ENCODE peak calls at places on chromosomes 16 and 17, in five cellular contexts. Y is ovary, O is PC-9, Q is heart left ventricle, X is caudate nucleus. E is an unnamed sample.

GRCh38 chr17:38861399-38861843 is 7.9 kb upstream of the RPL23 start:
- DNase-seq in Y (no peak), O (no peak), X (no peak), Q (no peak), E (no peak)

GRCh38 chr16:20612551-20613470 is 36.6 kb upstream of the ACSM2B start:
- DNase-seq in O (no peak), Y (peak; percentile 41), X (peak; percentile 12), Q (peak; percentile 84), E (peak; percentile 48)

GRCh38 chr17:43940630-43941029 is 1.6 kb downstream of the PPY start:
- DNase-seq in Q (no peak), X (no peak), Y (no peak), O (no peak), E (no peak)

GRCh38 chr17:681738-682137 is 32.9 kb downstream of the VPS53 start:
- DNase-seq in Q (no peak), X (no peak), O (no peak), Y (no peak), E (no peak)

GRCh38 chr16:66620419-66620775 is 15.9 kb downstream of the CMTM3 start:
- DNase-seq in Y (no peak), X (no peak), Q (no peak), O (no peak), E (no peak)

GRCh38 chr17:55783684-55784245 is 32.9 kb downstream of the PCTP start:
- DNase-seq in Y (peak; percentile 38), Q (peak; percentile 86), X (no peak), O (no peak), E (no peak)

GRCh38 chr17:42946812-42947211 is 17.4 kb downstream of the AARSD1 start:
- DNase-seq in X (no peak), Q (no peak), Y (no peak), O (no peak), E (no peak)

GRCh38 chr17:75622071-75622470 is 11.2 kb upstream of the SMIM5 start:
- DNase-seq in Y (no peak), O (no peak), Q (no peak), X (no peak), E (no peak)

GRCh38 chr17:9272506-9272905 is 251.2 kb downstream of the NTN1 start:
- DNase-seq in Y (no peak), O (no peak), Q (no peak), X (no peak), E (no peak)

GRCh38 chr17:62661337-62661736 is 33.9 kb downstream of the MRC2 start:
- DNase-seq in O (no peak), X (no peak), Y (no peak), Q (no peak), E (no peak)

GRCh38 chr16:55373489-55373832 is 49.5 kb downstream of the IRX6 start:
- DNase-seq in X (no peak), Y (no peak), Q (no peak), O (no peak), E (no peak)

GRCh38 chr16:68528686-68529379 is 10.3 kb upstream of the ZFP90 start:
- DNase-seq in X (peak; percentile 86), O (peak; percentile 62), Y (peak; percentile 88), Q (peak; percentile 90), E (peak; percentile 76)

GRCh38 chr16:88141580-88141979 is 190.3 kb downstream of the BANP start:
- DNase-seq in Y (no peak), O (no peak), X (no peak), Q (no peak), E (no peak)

GRCh38 chr16:88004391-88004790 is 53.2 kb downstream of the BANP start:
- DNase-seq in Y (no peak), O (no peak), Q (no peak), X (no peak), E (no peak)

GRCh38 chr16:48444574-48444973 is 59.4 kb upstream of the SIAH1 start:
- DNase-seq in O (peak; percentile 84), Q (no peak), Y (peak; percentile 34), X (no peak), E (no peak)

GRCh38 chr16:88810166-88810867 is 1.4 kb downstream of the APRT start:
- DNase-seq in O (peak; percentile 52), Y (no peak), X (no peak), Q (no peak), E (no peak)

GRCh38 chr16:85752511-85753420 is 1.9 kb upstream of the C16orf74 start:
- DNase-seq in X (no peak), Y (no peak), Q (no peak), O (no peak), E (no peak)

DNA sequence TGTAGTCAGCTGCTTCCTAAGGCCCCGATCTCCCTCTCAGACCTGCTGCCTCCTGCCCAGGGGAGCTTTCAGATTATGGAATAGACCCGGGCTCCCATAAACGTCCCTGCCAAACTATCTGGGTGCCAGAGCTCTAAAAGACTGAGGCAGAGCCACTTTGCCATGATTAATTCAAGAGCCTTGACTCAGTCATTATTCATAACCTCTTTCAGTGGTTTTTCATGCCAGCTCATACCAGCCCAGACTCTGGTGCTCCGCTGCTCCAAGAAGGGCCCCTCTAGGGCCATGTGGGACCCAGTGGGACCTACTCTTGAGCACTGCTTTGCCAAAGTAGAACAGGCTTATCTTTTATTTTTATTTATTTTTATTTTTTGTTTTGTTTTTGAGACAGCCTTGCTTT is 23.9 kb downstream of the DNAI2 start:
- DNase-seq in O (no peak), Q (peak; percentile 3), Y (no peak), X (no peak), E (no peak)
- H3K27ac ChIP-seq in O (no peak overlapping the region), Q (no peak overlapping the region), Y (no peak overlapping the region), X (no peak overlapping the region), E (no peak overlapping the region)

GRCh38 chr17:32143525-32143865 is 1.2 kb downstream of the RHOT1 start:
- DNase-seq in X (no peak), Q (no peak), Y (no peak), O (no peak), E (no peak)
- H3K27ac ChIP-seq in X (no peak overlapping the region), Q (peak overlapping the region; percentile 99), Y (no peak overlapping the region), O (peak overlapping the region; percentile 78), E (no peak overlapping the region)

GRCh38 chr16:12254566-12254965 is 278.0 kb downstream of the SNX29 start:
- DNase-seq in O (no peak), Y (no peak), X (no peak), Q (no peak), E (no peak)

GRCh38 chr16:12253731-12254130 is 277.2 kb downstream of the SNX29 start:
- DNase-seq in Y (no peak), X (no peak), Q (no peak), O (no peak), E (no peak)

GRCh38 chr16:12250578-12250977 is 274.0 kb downstream of the SNX29 start:
- DNase-seq in Q (no peak), O (no peak), Y (no peak), X (no peak), E (no peak)

GRCh38 chr16:12255473-12255872 is 278.9 kb downstream of the SNX29 start:
- DNase-seq in O (no peak), Y (no peak), X (no peak), Q (no peak), E (no peak)

GRCh38 chr16:12252616-12253015 is 276.1 kb downstream of the SNX29 start:
- DNase-seq in Q (no peak), Y (no peak), X (peak; percentile 3), O (no peak), E (peak; percentile 17)
- H3K27ac ChIP-seq in Q (no peak overlapping the region), Y (no peak overlapping the region), X (no peak overlapping the region), O (no peak overlapping the region), E (no peak overlapping the region)

DNA sequence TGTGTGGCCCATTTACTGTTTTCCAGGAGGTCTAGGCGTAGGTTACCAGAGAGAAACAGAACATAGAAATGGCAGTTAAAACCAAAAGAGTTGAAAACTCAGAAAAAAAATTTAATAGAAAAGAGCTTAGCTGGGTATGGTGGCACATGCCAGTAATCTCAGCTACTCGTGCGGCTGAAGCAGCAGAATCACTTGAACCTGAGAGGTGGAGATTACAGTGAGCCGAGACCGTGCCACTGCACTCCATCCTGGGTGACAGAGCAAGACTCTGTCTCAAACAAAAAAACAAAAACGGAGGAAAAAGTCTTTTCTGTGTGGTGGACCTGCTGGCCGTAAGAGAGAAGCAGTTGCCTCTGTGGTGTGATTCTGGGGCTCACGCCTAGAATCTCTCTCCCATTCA is 35.8 kb downstream of the MRTFB start:
- DNase-seq in Q (no peak), O (no peak), Y (no peak), X (no peak), E (no peak)
- H3K27ac ChIP-seq in Q (no peak overlapping the region), O (no peak overlapping the region), Y (no peak overlapping the region), X (no peak overlapping the region), E (no peak overlapping the region)